ENCODE peak calls at places on chromosomes 7 and 10, in four cellular contexts. K is activated CD4-positive, CD25-positive, alpha-beta regulatory T cell; C is Caki2; U is fibroblast of the conjunctiva. V is an unnamed sample.

GRCh38 chr10:22684707-22685106 is 29.7 kb downstream of the PIP4K2A start:
- DNase-seq in K (no peak), C (no peak), U (no peak), V (no peak)

GRCh38 chr7:360454-361100 is 70.6 kb downstream of the FOXL3 start:
- DNase-seq in K (no peak), C (no peak), U (no peak), V (no peak)

GRCh38 chr10:75772153-75772887 is 340.9 kb downstream of the LRMDA start:
- DNase-seq in K (no peak), C (no peak), U (peak), V (peak)

GRCh38 chr7:148264933-148265557 is 325.5 kb upstream of the C7orf33 start:
- DNase-seq in K (no peak), C (peak), U (peak), V (peak)

GRCh38 chr10:102718220-102718619 is 3.8 kb downstream of the SFXN2 start:
- DNase-seq in K (no peak), C (no peak), U (no peak), V (no peak)

GRCh38 chr10:485776-486572 is 203.5 kb downstream of the DIP2C start:
- DNase-seq in K (no peak), C (no peak), U (no peak), V (no peak)

GRCh38 chr10:12631787-12632562 is 282.6 kb downstream of the CAMK1D start:
- DNase-seq in K (no peak), C (peak), U (no peak), V (no peak)

GRCh38 chr7:156419782-156420181 is 220.8 kb upstream of the RNF32 start:
- DNase-seq in K (no peak), C (no peak), U (no peak), V (no peak)

V was measured in HL-60.